ENCODE peak calls at places on chromosomes 1 and 21, in seven cellular contexts. One of them, this sample, is unnamed.

GRCh38 chr1:167911413-167911812 is 2.5 kb downstream of the ADCY10 start:
- DNase-seq in heart right ventricle: no peak
- DNase-seq in substantia nigra: no peak
- DNase-seq in heart left ventricle: no peak
- DNase-seq in upper lobe of right lung: no peak
- DNase-seq in thyroid gland: no peak
- DNase-seq in effector memory CD4-positive, alpha-beta T cell: no peak
- DNase-seq in this sample: no peak

GRCh38 chr1:19395678-19396192 is 83.6 kb downstream of the SLC66A1 start:
- DNase-seq in upper lobe of right lung: no peak
- DNase-seq in thyroid gland: no peak
- DNase-seq in heart left ventricle: no peak
- DNase-seq in effector memory CD4-positive, alpha-beta T cell: no peak
- DNase-seq in substantia nigra: no peak
- DNase-seq in heart right ventricle: no peak
- DNase-seq in this sample: peak; percentile 5

GRCh38 chr1:56663846-56664245 is 18.7 kb downstream of the PRKAA2 start:
- DNase-seq in heart right ventricle: no peak
- DNase-seq in upper lobe of right lung: no peak
- DNase-seq in heart left ventricle: no peak
- DNase-seq in substantia nigra: no peak
- DNase-seq in effector memory CD4-positive, alpha-beta T cell: no peak
- DNase-seq in thyroid gland: no peak
- DNase-seq in this sample: no peak

GRCh38 chr21:45167796-45168222 is 93.4 kb downstream of the ADARB1 start:
- DNase-seq in heart right ventricle: no peak
- DNase-seq in heart left ventricle: no peak
- DNase-seq in upper lobe of right lung: no peak
- DNase-seq in substantia nigra: no peak
- DNase-seq in thyroid gland: no peak
- DNase-seq in effector memory CD4-positive, alpha-beta T cell: no peak
- DNase-seq in this sample: no peak

GRCh38 chr1:53061859-53062714 is at the start of gene PODN:
- DNase-seq in heart left ventricle: no peak
- DNase-seq in thyroid gland: no peak
- DNase-seq in substantia nigra: no peak
- DNase-seq in effector memory CD4-positive, alpha-beta T cell: no peak
- DNase-seq in heart right ventricle: peak; percentile 59
- DNase-seq in upper lobe of right lung: peak; percentile 70
- DNase-seq in this sample: no peak

GRCh38 chr1:215083408-215083961 is 948 bp downstream of the KCNK2 start:
- DNase-seq in heart left ventricle: no peak
- DNase-seq in upper lobe of right lung: peak; percentile 59
- DNase-seq in effector memory CD4-positive, alpha-beta T cell: no peak
- DNase-seq in heart right ventricle: no peak
- DNase-seq in thyroid gland: peak; percentile 45
- DNase-seq in substantia nigra: no peak
- DNase-seq in this sample: no peak

GRCh38 chr1:41474490-41475271 is 9.8 kb downstream of the EDN2 start:
- DNase-seq in substantia nigra: peak; percentile 59
- DNase-seq in upper lobe of right lung: peak; percentile 78
- DNase-seq in thyroid gland: peak; percentile 96
- DNase-seq in effector memory CD4-positive, alpha-beta T cell: no peak
- DNase-seq in heart left ventricle: peak; percentile 54
- DNase-seq in heart right ventricle: peak; percentile 48
- DNase-seq in this sample: no peak

GRCh38 chr1:117573386-117574040 is 32.3 kb upstream of the TENT5C start:
- DNase-seq in upper lobe of right lung: no peak
- DNase-seq in heart left ventricle: no peak
- DNase-seq in substantia nigra: no peak
- DNase-seq in thyroid gland: no peak
- DNase-seq in heart right ventricle: no peak
- DNase-seq in effector memory CD4-positive, alpha-beta T cell: no peak
- DNase-seq in this sample: no peak

GRCh38 chr1:158087320-158087927 is 93.3 kb upstream of the CD1D start:
- DNase-seq in effector memory CD4-positive, alpha-beta T cell: no peak
- DNase-seq in thyroid gland: peak; percentile 65
- DNase-seq in heart left ventricle: peak; percentile 54
- DNase-seq in heart right ventricle: no peak
- DNase-seq in substantia nigra: no peak
- DNase-seq in upper lobe of right lung: no peak
- DNase-seq in this sample: no peak

GRCh38 chr1:77889240-77889637 is 815 bp downstream of the NEXN start:
- DNase-seq in effector memory CD4-positive, alpha-beta T cell: no peak
- DNase-seq in heart right ventricle: no peak
- DNase-seq in substantia nigra: no peak
- DNase-seq in thyroid gland: no peak
- DNase-seq in upper lobe of right lung: no peak
- DNase-seq in heart left ventricle: no peak
- DNase-seq in this sample: no peak

GRCh38 chr1:212595787-212596714 is 12.5 kb upstream of the ATF3 start:
- DNase-seq in thyroid gland: peak; percentile 34
- DNase-seq in upper lobe of right lung: no peak
- DNase-seq in heart right ventricle: no peak
- DNase-seq in effector memory CD4-positive, alpha-beta T cell: no peak
- DNase-seq in heart left ventricle: no peak
- DNase-seq in substantia nigra: no peak
- DNase-seq in this sample: peak; percentile 97

GRCh38 chr1:7560601-7561181 is 210.4 kb upstream of the VAMP3 start:
- DNase-seq in thyroid gland: no peak
- DNase-seq in effector memory CD4-positive, alpha-beta T cell: no peak
- DNase-seq in heart left ventricle: peak; percentile 17
- DNase-seq in substantia nigra: no peak
- DNase-seq in upper lobe of right lung: peak; percentile 59
- DNase-seq in heart right ventricle: no peak
- DNase-seq in this sample: no peak

GRCh38 chr1:228013322-228014234 is 6.8 kb downstream of the WNT3A start:
- DNase-seq in substantia nigra: no peak
- DNase-seq in heart left ventricle: no peak
- DNase-seq in effector memory CD4-positive, alpha-beta T cell: no peak
- DNase-seq in thyroid gland: no peak
- DNase-seq in upper lobe of right lung: peak; percentile 68
- DNase-seq in heart right ventricle: peak; percentile 11
- DNase-seq in this sample: peak; percentile 70

GRCh38 chr21:25910809-25911208 is 176.0 kb downstream of the GABPA start:
- DNase-seq in heart right ventricle: no peak
- DNase-seq in substantia nigra: no peak
- DNase-seq in upper lobe of right lung: no peak
- DNase-seq in heart left ventricle: no peak
- DNase-seq in effector memory CD4-positive, alpha-beta T cell: no peak
- DNase-seq in thyroid gland: no peak
- DNase-seq in this sample: no peak

GRCh38 chr1:211701733-211702132 is 26.3 kb upstream of the NEK2 start:
- DNase-seq in heart left ventricle: no peak
- DNase-seq in substantia nigra: no peak
- DNase-seq in heart right ventricle: no peak
- DNase-seq in thyroid gland: no peak
- DNase-seq in effector memory CD4-positive, alpha-beta T cell: no peak
- DNase-seq in upper lobe of right lung: no peak
- DNase-seq in this sample: no peak

GRCh38 chr1:100810360-100810759 is 84.3 kb downstream of the EXTL2 start:
- DNase-seq in substantia nigra: no peak
- DNase-seq in heart left ventricle: no peak
- DNase-seq in upper lobe of right lung: no peak
- DNase-seq in effector memory CD4-positive, alpha-beta T cell: no peak
- DNase-seq in heart right ventricle: no peak
- DNase-seq in thyroid gland: no peak
- DNase-seq in this sample: no peak

GRCh38 chr1:187264995-187265602 is 436.4 kb downstream of the PLA2G4A start:
- DNase-seq in substantia nigra: no peak
- DNase-seq in upper lobe of right lung: no peak
- DNase-seq in effector memory CD4-positive, alpha-beta T cell: no peak
- DNase-seq in thyroid gland: no peak
- DNase-seq in heart right ventricle: no peak
- DNase-seq in heart left ventricle: no peak
- DNase-seq in this sample: peak; percentile 22

GRCh38 chr1:183734600-183735036 is 70.3 kb upstream of the RGL1 start:
- DNase-seq in substantia nigra: peak; percentile 33
- DNase-seq in thyroid gland: peak; percentile 5
- DNase-seq in effector memory CD4-positive, alpha-beta T cell: no peak
- DNase-seq in upper lobe of right lung: no peak
- DNase-seq in heart left ventricle: peak; percentile 38
- DNase-seq in heart right ventricle: no peak
- DNase-seq in this sample: no peak

GRCh38 chr1:81233591-81233990 is 567.1 kb upstream of the ADGRL2 start:
- DNase-seq in heart right ventricle: no peak
- DNase-seq in substantia nigra: no peak
- DNase-seq in upper lobe of right lung: no peak
- DNase-seq in effector memory CD4-positive, alpha-beta T cell: no peak
- DNase-seq in thyroid gland: no peak
- DNase-seq in heart left ventricle: no peak
- DNase-seq in this sample: no peak

GRCh38 chr1:81230983-81231728 is 569.6 kb upstream of the ADGRL2 start:
- DNase-seq in effector memory CD4-positive, alpha-beta T cell: no peak
- DNase-seq in upper lobe of right lung: no peak
- DNase-seq in substantia nigra: no peak
- DNase-seq in heart left ventricle: no peak
- DNase-seq in heart right ventricle: no peak
- DNase-seq in thyroid gland: no peak
- DNase-seq in this sample: no peak

GRCh38 chr1:81232505-81232904 is 568.2 kb upstream of the ADGRL2 start:
- DNase-seq in upper lobe of right lung: no peak
- DNase-seq in thyroid gland: no peak
- DNase-seq in heart left ventricle: no peak
- DNase-seq in substantia nigra: no peak
- DNase-seq in heart right ventricle: no peak
- DNase-seq in effector memory CD4-positive, alpha-beta T cell: no peak
- DNase-seq in this sample: no peak

GRCh38 chr1:81234237-81234636 is 566.5 kb upstream of the ADGRL2 start:
- DNase-seq in thyroid gland: no peak
- DNase-seq in substantia nigra: no peak
- DNase-seq in heart right ventricle: no peak
- DNase-seq in heart left ventricle: no peak
- DNase-seq in effector memory CD4-positive, alpha-beta T cell: no peak
- DNase-seq in upper lobe of right lung: no peak
- DNase-seq in this sample: no peak

DNA sequence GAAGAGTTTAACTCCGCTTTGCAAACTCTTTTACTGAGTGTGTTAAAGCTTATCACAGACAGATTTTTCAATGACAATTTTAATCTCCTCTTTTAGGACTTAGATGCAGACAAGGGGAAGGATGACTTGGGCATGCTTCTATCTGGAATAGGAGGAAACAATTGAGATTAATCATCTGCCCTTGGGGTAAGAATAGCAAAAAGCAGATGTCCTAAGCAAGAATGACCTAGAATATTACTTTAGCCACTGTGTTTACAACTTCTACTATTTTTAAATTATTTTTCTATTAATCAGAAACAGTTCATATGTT is 569.0 kb upstream of the ADGRL2 start:
- DNase-seq in substantia nigra: no peak
- DNase-seq in heart left ventricle: no peak
- DNase-seq in thyroid gland: no peak
- DNase-seq in effector memory CD4-positive, alpha-beta T cell: no peak
- DNase-seq in heart right ventricle: no peak
- DNase-seq in upper lobe of right lung: no peak
- DNase-seq in this sample: no peak
- H3K27ac ChIP-seq in substantia nigra: no peak overlapping the region
- H3K27ac ChIP-seq in heart left ventricle: no peak overlapping the region
- H3K27ac ChIP-seq in thyroid gland: no peak overlapping the region
- H3K27ac ChIP-seq in effector memory CD4-positive, alpha-beta T cell: no peak overlapping the region
- H3K27ac ChIP-seq in heart right ventricle: no peak overlapping the region
- H3K27ac ChIP-seq in upper lobe of right lung: no peak overlapping the region
- H3K27ac ChIP-seq in this sample: no peak overlapping the region

DNA sequence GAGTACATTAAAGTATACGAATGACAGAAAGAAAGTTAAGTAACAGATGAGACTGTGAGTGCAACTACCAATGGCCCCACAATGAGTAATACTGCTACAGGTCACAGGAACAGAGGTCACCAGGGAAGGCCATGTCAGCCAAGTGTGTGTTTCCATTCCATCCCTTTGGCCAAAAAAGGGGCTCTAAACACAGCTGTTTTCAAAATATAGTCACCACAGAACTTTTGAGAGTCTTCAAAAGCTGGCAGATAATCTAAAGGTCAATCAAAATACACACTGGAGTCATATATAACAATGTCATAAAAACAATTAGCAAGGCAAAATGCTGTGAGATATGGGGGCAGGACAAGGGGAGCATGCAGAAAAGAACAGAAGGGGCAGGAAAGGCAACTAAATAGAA is 10.2 kb downstream of the USP24 start:
- DNase-seq in heart right ventricle: no peak
- DNase-seq in heart left ventricle: no peak
- DNase-seq in effector memory CD4-positive, alpha-beta T cell: no peak
- DNase-seq in substantia nigra: no peak
- DNase-seq in thyroid gland: no peak
- DNase-seq in upper lobe of right lung: no peak
- DNase-seq in this sample: no peak
- H3K27ac ChIP-seq in heart right ventricle: no peak overlapping the region
- H3K27ac ChIP-seq in heart left ventricle: no peak overlapping the region
- H3K27ac ChIP-seq in effector memory CD4-positive, alpha-beta T cell: no peak overlapping the region
- H3K27ac ChIP-seq in substantia nigra: no peak overlapping the region
- H3K27ac ChIP-seq in thyroid gland: no peak overlapping the region
- H3K27ac ChIP-seq in upper lobe of right lung: no peak overlapping the region
- H3K27ac ChIP-seq in this sample: no peak overlapping the region

DNA sequence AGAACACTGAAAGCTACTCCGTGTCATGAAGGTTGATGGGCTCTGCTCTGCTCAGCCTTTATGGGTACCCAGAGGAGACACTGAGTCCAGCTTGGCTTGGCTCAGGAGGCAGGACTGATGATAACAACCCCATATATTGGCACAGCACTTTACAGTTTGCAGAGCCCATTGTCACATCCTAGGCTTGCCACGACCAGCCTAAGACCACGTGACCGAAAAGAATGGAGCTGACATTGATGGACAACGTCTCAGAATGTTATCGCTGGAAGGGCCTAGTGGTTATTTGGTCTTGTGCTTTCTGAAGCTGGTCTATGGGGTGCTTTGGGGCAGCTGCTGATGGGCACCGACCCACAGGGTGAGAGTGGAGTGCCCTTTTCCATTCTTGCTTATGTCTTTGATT is 72.9 kb upstream of the RUNX3 start:
- DNase-seq in heart left ventricle: no peak
- DNase-seq in effector memory CD4-positive, alpha-beta T cell: no peak
- DNase-seq in substantia nigra: no peak
- DNase-seq in thyroid gland: no peak
- DNase-seq in heart right ventricle: no peak
- DNase-seq in upper lobe of right lung: no peak
- DNase-seq in this sample: no peak
- H3K27ac ChIP-seq in heart left ventricle: no peak overlapping the region
- H3K27ac ChIP-seq in effector memory CD4-positive, alpha-beta T cell: no peak overlapping the region
- H3K27ac ChIP-seq in substantia nigra: no peak overlapping the region
- H3K27ac ChIP-seq in thyroid gland: no peak overlapping the region
- H3K27ac ChIP-seq in heart right ventricle: no peak overlapping the region
- H3K27ac ChIP-seq in upper lobe of right lung: no peak overlapping the region
- H3K27ac ChIP-seq in this sample: no peak overlapping the region

DNA sequence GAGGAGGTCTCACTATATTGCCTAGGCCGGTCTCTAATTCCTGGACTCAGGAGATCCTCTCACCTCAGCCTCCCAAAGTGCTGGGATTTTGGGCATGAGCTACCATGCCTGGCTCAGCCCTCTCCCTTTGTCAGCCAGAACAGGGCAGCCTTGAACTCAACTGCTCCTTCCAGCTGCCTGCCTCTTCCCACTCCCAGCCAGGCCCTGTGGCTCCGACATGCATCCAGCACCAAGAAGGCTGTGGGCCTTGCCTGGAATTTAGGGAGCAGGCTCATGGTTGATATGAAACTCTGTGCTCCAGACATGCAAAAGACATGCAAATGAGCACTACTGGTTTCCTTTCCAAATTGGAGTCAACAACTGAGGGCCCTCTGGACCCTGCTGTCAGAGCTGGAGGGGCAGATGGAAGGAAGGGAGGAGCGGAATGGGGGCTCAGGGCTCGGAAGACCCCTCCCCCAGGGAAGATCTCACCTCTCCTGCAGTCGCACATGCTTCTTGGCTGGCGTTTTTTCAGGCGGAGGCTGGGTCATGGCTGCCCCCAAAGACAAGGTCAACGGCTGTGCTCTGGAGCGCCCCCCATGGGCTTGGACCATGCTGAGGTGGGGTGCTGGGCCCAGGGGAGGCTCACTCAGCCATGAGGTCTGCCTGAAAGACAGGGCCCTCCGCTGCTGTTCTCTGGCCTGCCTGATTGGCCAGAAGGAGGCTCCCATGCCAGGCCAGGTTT is 1.4 kb downstream of the PTPN7 start:
- DNase-seq in upper lobe of right lung: peak; percentile 59
- DNase-seq in effector memory CD4-positive, alpha-beta T cell: no peak
- DNase-seq in substantia nigra: no peak
- DNase-seq in heart right ventricle: no peak
- DNase-seq in heart left ventricle: no peak
- DNase-seq in thyroid gland: no peak
- DNase-seq in this sample: no peak
- H3K27ac ChIP-seq in upper lobe of right lung: peak overlapping the region; percentile 17
- H3K27ac ChIP-seq in effector memory CD4-positive, alpha-beta T cell: peak overlapping the region; percentile 88
- H3K27ac ChIP-seq in substantia nigra: no peak overlapping the region
- H3K27ac ChIP-seq in heart right ventricle: no peak overlapping the region
- H3K27ac ChIP-seq in heart left ventricle: no peak overlapping the region
- H3K27ac ChIP-seq in thyroid gland: no peak overlapping the region
- H3K27ac ChIP-seq in this sample: no peak overlapping the region

This sample was measured in epithelial cell of prostate.